ENCODE peak calls at places on chromosomes 1 and 21, in four cellular contexts. E is MM.1S, B is GM23248, Y is IMR-90. I is an unnamed sample.

GRCh38 chr1:66291047-66291864 is 242.7 kb upstream of the SGIP1 start:
- DNase-seq in E (peak; percentile 23), B (peak; percentile 42), Y (peak; percentile 55), I (no peak)

GRCh38 chr1:202249846-202250245 is 56.2 kb downstream of the LGR6 start:
- DNase-seq in E (no peak), B (peak; percentile 42), Y (no peak), I (no peak)

GRCh38 chr1:92882817-92883216 is 51.0 kb downstream of the RPL5 start:
- DNase-seq in E (no peak), B (peak; percentile 10), Y (no peak), I (no peak)

GRCh38 chr1:69648486-69648885 is 80.8 kb downstream of the LRRC7 start:
- DNase-seq in E (peak; percentile 30), B (no peak), Y (peak; percentile 24), I (no peak)

GRCh38 chr1:201713093-201713810 is 115.7 kb upstream of the IPO9 start:
- DNase-seq in E (no peak), B (peak; percentile 100), Y (peak; percentile 99), I (peak; percentile 99)

GRCh38 chr1:200245492-200245891 is 164.3 kb downstream of the ZNF281 start:
- DNase-seq in E (no peak), B (peak; percentile 60), Y (peak; percentile 89), I (peak; percentile 34)

GRCh38 chr1:229012823-229013222 is 258.1 kb upstream of the RAB4A start:
- DNase-seq in E (no peak), B (peak; percentile 12), Y (peak; percentile 52), I (no peak)

GRCh38 chr1:56135069-56135863 is 444.1 kb downstream of the PLPP3 start:
- DNase-seq in E (no peak), B (peak; percentile 47), Y (peak; percentile 51), I (no peak)

GRCh38 chr1:246155923-246156322 is 351.2 kb downstream of the SMYD3 start:
- DNase-seq in E (no peak), B (peak; percentile 58), Y (peak; percentile 31), I (no peak)

GRCh38 chr1:169630006-169630405 is at the start of gene SELP:
- DNase-seq in E (no peak), B (no peak), Y (no peak), I (no peak)

GRCh38 chr1:7334475-7335035 is 436.5 kb upstream of the VAMP3 start:
- DNase-seq in E (no peak), B (peak; percentile 62), Y (peak; percentile 67), I (peak; percentile 19)

GRCh38 chr1:7333094-7333493 is 438.0 kb upstream of the VAMP3 start:
- DNase-seq in E (no peak), B (no peak), Y (no peak), I (no peak)

GRCh38 chr1:7335224-7335879 is 435.7 kb upstream of the VAMP3 start:
- DNase-seq in E (no peak), B (no peak), Y (peak; percentile 76), I (no peak)

GRCh38 chr1:7331926-7332535 is 439.1 kb upstream of the VAMP3 start:
- DNase-seq in E (no peak), B (no peak), Y (no peak), I (no peak)

DNA sequence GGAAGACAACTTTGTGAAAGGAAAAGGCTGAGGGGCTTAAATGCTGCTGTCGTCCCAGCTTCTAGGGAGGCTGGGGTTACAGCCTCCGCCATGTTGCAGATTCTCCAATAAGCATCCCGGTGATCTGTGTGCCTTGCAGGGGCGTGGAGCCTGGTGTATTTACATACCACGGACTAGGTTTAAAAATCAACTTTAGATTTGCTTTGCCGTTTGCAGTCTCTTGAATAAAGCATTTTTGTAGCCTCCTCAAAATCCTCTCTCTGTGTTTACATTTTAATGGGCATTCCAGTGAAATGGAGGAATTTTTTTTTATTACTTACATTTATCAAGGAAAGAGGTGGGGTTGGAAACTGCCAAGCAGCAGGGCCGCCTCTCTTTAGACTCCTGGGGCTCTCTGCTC is 437.5 kb upstream of the VAMP3 start:
- DNase-seq in E (no peak), B (no peak), Y (peak; percentile 47), I (no peak)
- H3K9ac ChIP-seq in E (no peak overlapping the region), B (no peak overlapping the region), Y (no peak overlapping the region), I (no peak overlapping the region)

GRCh38 chr1:204093421-204093717 is 20.5 kb downstream of the SOX13 start:
- DNase-seq in E (no peak), B (no peak), Y (no peak), I (no peak)

GRCh38 chr1:204092632-204093420 is 19.9 kb downstream of the SOX13 start:
- DNase-seq in E (no peak), B (no peak), Y (no peak), I (no peak)

GRCh38 chr1:204091066-204091465 is 18.2 kb downstream of the SOX13 start:
- DNase-seq in E (no peak), B (no peak), Y (no peak), I (no peak)

GRCh38 chr1:204093756-204094155 is 20.8 kb downstream of the SOX13 start:
- DNase-seq in E (no peak), B (no peak), Y (no peak), I (no peak)

GRCh38 chr1:204091787-204092312 is 18.9 kb downstream of the SOX13 start:
- DNase-seq in E (no peak), B (no peak), Y (no peak), I (no peak)
- H3K4me1 ChIP-seq in E (no peaks in the 10 kb centered on the region), B (peaks cover 9% of the 10 kb centered on the region), Y (peaks cover 4% of the 10 kb centered on the region), I (peaks cover 34% of the 10 kb centered on the region)

GRCh38 chr1:206967096-206967851 is 3.0 kb downstream of the FCAMR start:
- DNase-seq in E (no peak), B (peak; percentile 30), Y (peak; percentile 29), I (no peak)
- H3K4me3 ChIP-seq in E (no peak overlapping the region), B (no peak overlapping the region), Y (no peak overlapping the region), I (no peak overlapping the region)

GRCh38 chr21:45050786-45051489 is 23.4 kb upstream of the ADARB1 start:
- DNase-seq in E (no peak), B (peak; percentile 97), Y (peak; percentile 100), I (no peak)
- H3K9ac ChIP-seq in E (no peak overlapping the region), B (peak overlapping the region; percentile 81), Y (peak overlapping the region; percentile 83), I (no peak overlapping the region)

GRCh38 chr1:156709743-156710489 is 4.5 kb upstream of the CRABP2 start:
- DNase-seq in E (no peak), B (peak; percentile 96), Y (peak; percentile 62), I (peak; percentile 95)
- H3K4me1 ChIP-seq in E (peaks cover 16% of the 10 kb centered on the region), B (peaks cover 84% of the 10 kb centered on the region), Y (peaks cover 45% of the 10 kb centered on the region), I (peaks cover 76% of the 10 kb centered on the region)

DNA sequence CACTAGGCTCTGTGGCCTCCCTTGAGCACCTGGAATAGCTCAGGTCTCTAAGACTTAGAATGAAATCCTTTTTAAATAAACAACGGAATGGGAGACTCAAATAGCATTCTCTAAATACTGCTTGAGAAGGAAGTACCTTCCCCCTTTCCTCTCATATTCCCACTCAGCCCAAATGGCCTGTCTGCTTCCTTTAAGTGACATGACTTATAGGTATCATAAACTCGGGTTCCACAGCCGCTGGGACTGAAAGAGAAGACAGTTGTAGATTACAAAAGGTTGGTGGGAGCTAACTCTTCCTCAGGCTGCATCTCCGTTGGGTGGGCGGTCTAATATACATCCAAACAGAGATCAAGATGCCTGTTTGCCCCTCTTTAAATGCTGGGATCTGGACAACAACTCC is 1.2 kb upstream of the HMCN1 start:
- DNase-seq in E (no peak), B (no peak), Y (no peak), I (no peak)
- H3K4me3 ChIP-seq in E (no peak overlapping the region), B (no peak overlapping the region), Y (no peak overlapping the region), I (no peak overlapping the region)

DNA sequence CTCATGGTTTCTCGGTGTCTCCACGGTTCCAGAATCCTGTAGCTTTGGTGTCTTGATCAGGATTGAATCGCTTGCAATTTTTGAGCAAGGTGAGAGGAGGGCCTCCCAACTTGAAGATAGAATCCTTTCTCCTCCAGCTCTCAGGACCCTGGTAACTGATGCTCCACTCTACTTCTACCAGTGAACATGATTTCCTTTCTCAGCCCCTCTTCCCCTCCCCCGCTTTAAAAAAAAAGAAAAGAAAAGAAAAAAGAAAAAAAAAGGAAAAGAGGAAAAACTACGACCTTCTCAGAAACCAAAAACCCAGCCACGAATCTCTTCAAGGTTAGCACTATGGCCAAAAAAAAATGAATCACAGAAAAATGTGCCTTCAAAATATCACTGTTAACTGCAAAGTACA is 1.2 kb downstream of the ARHGEF11 start:
- DNase-seq in E (no peak), B (peak; percentile 20), Y (no peak), I (no peak)
- H3K9ac ChIP-seq in E (peak overlapping the region; percentile 71), B (peak overlapping the region; percentile 96), Y (peak overlapping the region; percentile 68), I (peak overlapping the region; percentile 96)

DNA sequence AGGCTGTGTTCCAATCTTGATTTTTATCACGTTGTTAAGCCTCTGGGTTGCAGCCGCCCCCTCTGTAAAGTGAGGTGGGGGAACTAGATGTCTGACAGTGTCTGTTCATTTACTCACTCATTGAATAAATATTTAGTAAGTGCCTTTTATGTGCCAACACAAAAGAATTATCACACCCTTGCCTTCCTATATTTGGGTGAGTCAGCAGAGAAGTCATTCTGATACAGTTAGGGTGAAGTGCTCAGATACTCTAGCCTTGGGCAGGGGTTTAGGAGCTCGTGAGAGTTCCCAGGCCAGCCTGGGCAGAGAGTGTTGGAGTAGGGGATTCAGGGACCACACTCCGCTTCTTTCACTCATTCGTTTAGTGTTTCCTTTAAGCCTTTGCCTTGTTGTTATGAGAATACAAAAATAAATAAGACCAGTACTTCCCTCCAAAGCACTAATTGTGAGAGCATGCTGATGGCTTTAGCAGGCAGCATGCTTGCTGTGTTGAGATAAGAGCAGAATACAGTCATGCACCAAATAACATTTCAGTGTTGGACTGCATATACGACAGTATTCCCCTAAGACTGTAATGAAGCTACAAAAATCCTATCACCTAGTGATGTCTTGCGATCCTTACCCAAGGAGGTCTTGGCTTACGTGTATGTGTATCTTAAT is 83.9 kb downstream of the DYRK1A start:
- DNase-seq in E (no peak), B (peak; percentile 76), Y (peak; percentile 58), I (no peak)
- H3K4me1 ChIP-seq in E (no peaks in the 10 kb centered on the region), B (peaks cover 65% of the 10 kb centered on the region), Y (peaks cover 16% of the 10 kb centered on the region), I (peaks cover 59% of the 10 kb centered on the region)

GRCh38 chr1:46536527-46536926 is 14.9 kb downstream of the KNCN start:
- DNase-seq in E (no peak), B (no peak), Y (no peak), I (no peak)

GRCh38 chr1:46537651-46538050 is 13.8 kb downstream of the KNCN start:
- DNase-seq in E (no peak), B (no peak), Y (no peak), I (no peak)

GRCh38 chr1:46533179-46533864 is 18.1 kb downstream of the KNCN start:
- DNase-seq in E (no peak), B (peak; percentile 74), Y (peak; percentile 26), I (peak; percentile 68)

GRCh38 chr1:46532498-46533178 is 18.8 kb downstream of the KNCN start:
- DNase-seq in E (peak; percentile 15), B (peak; percentile 79), Y (peak; percentile 36), I (peak; percentile 84)

DNA sequence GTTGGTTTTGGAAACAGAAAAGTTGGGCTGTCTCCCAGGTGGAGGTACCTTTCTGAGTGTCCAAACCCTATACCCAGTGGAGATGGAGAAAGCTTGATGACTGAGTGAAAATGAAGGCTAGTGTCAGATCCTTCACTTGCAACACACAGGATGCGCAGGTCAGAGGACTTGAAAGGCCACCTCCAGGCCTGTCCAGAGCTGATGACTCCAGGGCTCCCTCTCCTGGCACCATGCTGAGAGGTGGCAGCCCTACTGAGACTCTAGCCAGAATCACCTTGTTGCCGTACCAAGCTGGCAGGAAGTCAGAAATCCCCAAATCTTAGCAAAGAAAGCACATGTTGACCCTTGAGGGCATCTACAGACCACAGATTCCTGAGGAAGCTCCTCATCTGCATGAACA is 16.4 kb downstream of the KNCN start:
- DNase-seq in E (peak; percentile 23), B (peak; percentile 50), Y (no peak), I (no peak)
- H3K4me3 ChIP-seq in E (no peak overlapping the region), B (no peak overlapping the region), Y (no peak overlapping the region), I (no peak overlapping the region)

I was measured in adipocyte.